ENCODE peak calls at places on chromosomes 16 and 17, in four cellular contexts. P is A549, U is GM12878, A is endothelial cell of umbilical vein. T is an unnamed sample.

GRCh38 chr17:2063306-2064146 is 8.6 kb downstream of the HIC1 start:
- DNase-seq in P (no peak), U (no peak), A (no peak), T (no peak)

GRCh38 chr16:55539049-55539448 is 27.4 kb upstream of the CAPNS2 start:
- DNase-seq in P (no peak), U (no peak), A (no peak), T (peak)

GRCh38 chr16:83335076-83335475 is 472.7 kb upstream of the HSBP1 start:
- DNase-seq in P (no peak), U (no peak), A (no peak), T (no peak)

GRCh38 chr17:2108170-2108569 is 53.3 kb downstream of the HIC1 start:
- DNase-seq in P (no peak), U (no peak), A (no peak), T (no peak)

GRCh38 chr17:20234266-20234665 is 225.1 kb downstream of the SPECC1 start:
- DNase-seq in P (no peak), U (no peak), A (no peak), T (no peak)

GRCh38 chr17:70808596-70808995 is 639.3 kb downstream of the KCNJ2 start:
- DNase-seq in P (peak), U (no peak), A (no peak), T (peak)

GRCh38 chr17:29143894-29144293 is 36.3 kb downstream of the MYO18A start:
- DNase-seq in P (peak), U (no peak), A (no peak), T (peak)

GRCh38 chr16:88119881-88120280 is 168.6 kb downstream of the BANP start:
- DNase-seq in P (no peak), U (no peak), A (no peak), T (no peak)

GRCh38 chr16:3510410-3510809 is 9.6 kb downstream of the CLUAP1 start:
- DNase-seq in P (no peak), U (no peak), A (no peak), T (no peak)

GRCh38 chr17:42518046-42518754 is 17.8 kb upstream of the NAGLU start:
- DNase-seq in P (peak), U (no peak), A (peak), T (peak)

GRCh38 chr16:89898201-89898967 is 20.3 kb upstream of the MC1R start:
- DNase-seq in P (no peak), U (no peak), A (no peak), T (no peak)

GRCh38 chr17:5837055-5837491 is 233.1 kb upstream of the WSCD1 start:
- DNase-seq in P (peak), U (no peak), A (peak), T (no peak)

GRCh38 chr17:57655564-57655963 is 89.5 kb downstream of the CCDC182 start:
- DNase-seq in P (no peak), U (no peak), A (no peak), T (no peak)
- TF ChIP-seq MYC in P (no peak), U (no peak), A (no peak), T (no peak)

GRCh38 chr17:77450742-77451270 is 310.0 kb downstream of the SEC14L1 start:
- DNase-seq in P (no peak), U (no peak), A (no peak), T (no peak)

GRCh38 chr17:77451894-77452852 is 311.4 kb downstream of the SEC14L1 start:
- DNase-seq in P (no peak), U (no peak), A (peak), T (peak)

GRCh38 chr17:77449373-77449907 is 308.7 kb downstream of the SEC14L1 start:
- DNase-seq in P (no peak), U (no peak), A (no peak), T (no peak)

GRCh38 chr17:77449908-77450741 is 309.4 kb downstream of the SEC14L1 start:
- DNase-seq in P (no peak), U (no peak), A (no peak), T (peak)

GRCh38 chr17:77451271-77451893 is 310.6 kb downstream of the SEC14L1 start:
- DNase-seq in P (no peak), U (no peak), A (peak), T (peak)
- TF ChIP-seq MYC in P (no peak), U (no peak), A (no peak), T (no peak)

GRCh38 chr16:81787659-81788058 is 8.6 kb downstream of the PLCG2 start:
- DNase-seq in P (no peak), U (no peak), A (no peak), T (no peak)

GRCh38 chr16:81786321-81786720 is 7.2 kb downstream of the PLCG2 start:
- DNase-seq in P (no peak), U (no peak), A (peak), T (peak)

GRCh38 chr16:81786868-81787267 is 7.8 kb downstream of the PLCG2 start:
- DNase-seq in P (no peak), U (no peak), A (no peak), T (no peak)

GRCh38 chr16:81784042-81784785 is 5.1 kb downstream of the PLCG2 start:
- DNase-seq in P (no peak), U (no peak), A (no peak), T (no peak)

GRCh38 chr16:81785138-81785924 is 6.2 kb downstream of the PLCG2 start:
- DNase-seq in P (no peak), U (no peak), A (no peak), T (no peak)
- TF ChIP-seq MYC in P (no peak), U (no peak), A (no peak), T (no peak)

DNA sequence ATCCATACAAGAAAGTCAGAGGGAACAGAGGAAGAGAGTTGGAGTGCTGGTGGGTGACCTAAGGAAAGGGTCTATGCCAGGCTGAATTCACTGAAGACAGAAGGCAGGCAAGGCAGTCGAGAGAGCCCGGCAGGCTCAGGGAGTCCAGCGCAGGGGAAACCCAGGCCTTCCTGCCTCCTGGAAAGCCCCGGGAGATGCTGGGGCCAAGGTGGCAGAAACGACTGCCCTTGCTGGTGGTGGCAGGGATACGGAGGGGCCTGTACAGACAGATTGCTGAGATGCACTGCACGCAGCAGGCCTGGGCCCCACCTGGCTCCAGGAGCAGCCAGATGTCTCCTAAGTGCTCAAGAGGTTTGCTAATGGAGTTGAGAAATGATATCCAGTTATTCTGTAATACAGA is 59.8 kb downstream of the GTF3C1 start:
- DNase-seq in P (no peak), U (no peak), A (no peak), T (no peak)
- TF ChIP-seq MYC in P (no peak), U (no peak), A (no peak), T (no peak)

DNA sequence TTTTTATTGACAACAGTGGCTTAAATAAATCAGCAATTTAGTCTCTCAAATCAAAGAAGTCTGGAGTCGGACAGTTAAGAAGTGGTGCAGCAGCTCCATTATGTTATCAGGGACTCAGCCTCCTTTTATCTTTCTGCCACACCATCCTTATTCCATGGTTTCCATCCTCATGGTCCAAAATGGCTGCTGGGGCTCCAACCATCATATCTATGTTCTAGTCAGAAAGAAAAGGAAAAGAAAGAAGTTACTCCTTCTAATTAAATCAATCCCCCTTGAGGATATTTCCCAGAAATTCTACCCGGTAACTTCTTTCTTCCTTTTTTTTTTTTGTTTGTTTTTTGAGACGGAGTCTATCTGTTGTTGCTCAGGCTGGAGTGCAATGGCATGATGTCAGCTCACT is 109.5 kb downstream of the HS3ST2 start:
- DNase-seq in P (no peak), U (no peak), A (no peak), T (no peak)
- TF ChIP-seq MYC in P (no peak), U (no peak), A (no peak), T (no peak)

DNA sequence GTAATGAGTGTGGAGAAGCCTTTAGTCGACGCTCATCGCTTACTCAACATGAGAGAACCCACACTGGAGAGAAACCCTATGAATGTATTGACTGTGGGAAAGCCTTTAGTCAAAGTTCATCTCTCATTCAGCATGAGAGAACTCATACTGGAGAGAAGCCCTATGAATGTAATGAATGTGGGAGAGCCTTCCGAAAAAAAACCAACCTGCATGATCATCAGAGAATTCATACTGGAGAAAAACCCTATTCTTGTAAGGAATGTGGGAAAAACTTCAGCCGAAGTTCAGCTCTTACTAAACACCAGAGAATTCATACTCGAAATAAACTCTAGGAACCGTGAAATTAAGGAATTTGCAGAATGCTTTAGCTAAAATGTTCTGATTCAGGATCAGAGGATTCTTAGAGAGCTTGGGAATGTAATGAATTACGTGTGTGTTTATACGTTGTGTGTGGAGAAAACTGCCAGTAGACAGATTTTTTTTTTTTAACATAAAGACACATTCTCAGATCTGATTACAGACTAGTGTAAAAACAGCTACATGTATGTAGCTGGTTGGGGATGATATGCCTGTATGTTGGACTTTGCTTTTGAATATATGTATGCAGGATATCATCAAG is 25.4 kb downstream of the ZFP90 start:
- DNase-seq in P (peak), U (no peak), A (no peak), T (peak)
- TF ChIP-seq MYC in P (no peak), U (no peak), A (no peak), T (no peak)

GRCh38 chr16:5510819-5511370 is 413.3 kb upstream of the EEF2KMT start:
- DNase-seq in P (no peak), U (no peak), A (no peak), T (no peak)
- TF ChIP-seq MYC in P (no peak), U (no peak), A (no peak), T (no peak)